ENCODE peak calls at places on chromosome 17, in nine cellular contexts. Q, O, U, E, T, N, B, X and S are unnamed samples.

GRCh38 chr17:79612468-79613194 is 1.8 kb upstream of the RBFOX3 start:
- DNase-seq in Q (no peak), O (peak), U (no peak), E (no peak), T (no peak), N (peak), B (peak), X (no peak), S (no peak)

GRCh38 chr17:3738562-3739295 is 15.0 kb downstream of the HASPIN start:
- DNase-seq in Q (peak), O (no peak), U (no peak), E (no peak), T (peak), N (peak), B (peak), X (peak), S (no peak)

GRCh38 chr17:79943354-79944241 is 92.1 kb downstream of the TBC1D16 start:
- DNase-seq in Q (no peak), O (no peak), U (no peak), E (no peak), T (no peak), N (no peak), B (no peak), X (no peak), S (no peak)

GRCh38 chr17:32445075-32445427 is 741 bp downstream of the PSMD11 start:
- DNase-seq in Q (no peak), O (peak), U (no peak), E (no peak), T (peak), N (peak), B (peak), X (peak), S (no peak)

GRCh38 chr17:82804442-82805191 is 35.2 kb downstream of the ZNF750 start:
- DNase-seq in Q (no peak), O (no peak), U (no peak), E (no peak), T (peak), N (no peak), B (peak), X (no peak), S (no peak)

GRCh38 chr17:3557768-3558583 is at the start of gene TRPV3:
- DNase-seq in Q (peak), O (peak), U (peak), E (no peak), T (peak), N (peak), B (no peak), X (peak), S (no peak)

GRCh38 chr17:54974758-54975157 is 6.2 kb downstream of the STXBP4 start:
- DNase-seq in Q (no peak), O (no peak), U (no peak), E (no peak), T (no peak), N (no peak), B (no peak), X (no peak), S (no peak)

GRCh38 chr17:47935961-47936360 is 5.4 kb upstream of the PNPO start:
- DNase-seq in Q (no peak), O (peak), U (no peak), E (no peak), T (no peak), N (no peak), B (no peak), X (no peak), S (no peak)

GRCh38 chr17:14745122-14745521 is 444.2 kb downstream of the HS3ST3B1 start:
- DNase-seq in Q (no peak), O (peak), U (no peak), E (no peak), T (no peak), N (no peak), B (no peak), X (no peak), S (no peak)

GRCh38 chr17:27832851-27833250 is 32.5 kb upstream of the NOS2 start:
- DNase-seq in Q (no peak), O (no peak), U (no peak), E (no peak), T (no peak), N (no peak), B (no peak), X (no peak), S (no peak)

GRCh38 chr17:28567604-28568003 is 3.7 kb downstream of the PIGS start:
- DNase-seq in Q (no peak), O (no peak), U (peak), E (no peak), T (no peak), N (peak), B (no peak), X (no peak), S (no peak)

GRCh38 chr17:80825471-80826345 is 165.9 kb upstream of the CHMP6 start:
- DNase-seq in Q (no peak), O (no peak), U (no peak), E (no peak), T (no peak), N (no peak), B (no peak), X (no peak), S (no peak)

GRCh38 chr17:7173687-7174602 is 5.2 kb downstream of the ASGR1 start:
- DNase-seq in Q (no peak), O (peak), U (no peak), E (no peak), T (peak), N (no peak), B (peak), X (peak), S (no peak)